ENCODE peak calls at places on chromosomes 1 and 21, in seven cellular contexts. J is A549, H is sigmoid colon, S is spleen, A is heart left ventricle, P is IMR-90, U is adrenal gland. N is an unnamed sample. For H3K4me1, the result is how much of the 10 kb centered on the place peaks cover.

GRCh38 chr1:192702212-192702993 is 66.5 kb downstream of the RGS13 start:
- DNase-seq in J (peak), H (no peak), S (no peak), A (no peak), P (peak), U (no peak), N (no peak)

GRCh38 chr1:109764561-109765482 is 1.1 kb upstream of the EPS8L3 start:
- DNase-seq in J (no peak), H (peak), S (peak), A (no peak), P (no peak), U (peak), N (peak)

GRCh38 chr1:236394016-236394481 is at the start of gene EDARADD:
- DNase-seq in J (no peak), H (no peak), S (no peak), A (no peak), P (no peak), U (no peak), N (no peak)

GRCh38 chr1:231069333-231069732 is 29.3 kb upstream of the FAM89A start:
- DNase-seq in J (no peak), H (no peak), S (no peak), A (no peak), P (no peak), U (no peak), N (no peak)

GRCh38 chr21:41602511-41602910 is 94.6 kb upstream of the TMPRSS2 start:
- DNase-seq in J (no peak), H (peak), S (no peak), A (no peak), P (no peak), U (no peak), N (no peak)

GRCh38 chr1:166017395-166017794 is 149.4 kb downstream of the FAM78B start:
- DNase-seq in J (no peak), H (no peak), S (no peak), A (no peak), P (no peak), U (no peak), N (no peak)

GRCh38 chr1:39268112-39268581 is 63.7 kb downstream of the MACF1 start:
- DNase-seq in J (no peak), H (peak), S (no peak), A (peak), P (peak), U (peak), N (peak)

GRCh38 chr1:50426108-50426700 is 3.0 kb upstream of the DMRTA2 start:
- DNase-seq in J (no peak), H (no peak), S (no peak), A (no peak), P (no peak), U (no peak), N (no peak)

GRCh38 chr1:22228505-22228911 is 85.6 kb upstream of the WNT4 start:
- DNase-seq in J (peak), H (no peak), S (no peak), A (peak), P (no peak), U (no peak), N (no peak)

GRCh38 chr21:37006243-37006520 is 320 bp upstream of the RIPPLY3 start:
- DNase-seq in J (no peak), H (no peak), S (no peak), A (no peak), P (no peak), U (no peak), N (no peak)

GRCh38 chr1:244104309-244105060 is 53.4 kb downstream of the ZBTB18 start:
- DNase-seq in J (peak), H (no peak), S (no peak), A (no peak), P (peak), U (no peak), N (no peak)

GRCh38 chr1:207822124-207822601 is 70.3 kb downstream of the CD46 start:
- DNase-seq in J (no peak), H (peak), S (peak), A (peak), P (no peak), U (no peak), N (no peak)

GRCh38 chr1:174005032-174005431 is 17.1 kb downstream of the RC3H1 start:
- DNase-seq in J (no peak), H (no peak), S (no peak), A (no peak), P (peak), U (no peak), N (no peak)

GRCh38 chr1:13588946-13589345 is 5.3 kb downstream of the PDPN start:
- DNase-seq in J (no peak), H (no peak), S (no peak), A (no peak), P (no peak), U (no peak), N (no peak)

GRCh38 chr1:151242442-151242841 is 12.1 kb upstream of the PSMD4 start:
- DNase-seq in J (no peak), H (no peak), S (no peak), A (no peak), P (no peak), U (no peak), N (no peak)

GRCh38 chr1:89100366-89100765 is 25.5 kb downstream of the GBP2 start:
- DNase-seq in J (no peak), H (no peak), S (no peak), A (no peak), P (no peak), U (no peak), N (no peak)

GRCh38 chr1:160797861-160798273 is 1.9 kb downstream of the LY9 start:
- DNase-seq in J (no peak), H (no peak), S (no peak), A (no peak), P (no peak), U (no peak), N (no peak)

GRCh38 chr1:176826265-176826664 is 338.2 kb downstream of the ASTN1 start:
- DNase-seq in J (no peak), H (no peak), S (no peak), A (no peak), P (no peak), U (no peak), N (no peak)

GRCh38 chr1:208205216-208206013 is 38.8 kb downstream of the PLXNA2 start:
- DNase-seq in J (no peak), H (no peak), S (no peak), A (no peak), P (no peak), U (no peak), N (no peak)

GRCh38 chr21:36567216-36567917 is 87.4 kb upstream of the CLDN14 start:
- DNase-seq in J (no peak), H (no peak), S (no peak), A (no peak), P (no peak), U (no peak), N (no peak)

GRCh38 chr1:220182656-220183055 is 88.7 kb downstream of the IARS2 start:
- DNase-seq in J (no peak), H (no peak), S (no peak), A (no peak), P (peak), U (no peak), N (no peak)

GRCh38 chr1:57655161-57655560 is 231.3 kb upstream of the DAB1 start:
- DNase-seq in J (no peak), H (no peak), S (no peak), A (no peak), P (no peak), U (no peak), N (no peak)

GRCh38 chr1:75345538-75346292 is 211.5 kb downstream of the LHX8 start:
- DNase-seq in J (no peak), H (no peak), S (no peak), A (no peak), P (no peak), U (no peak), N (no peak)

GRCh38 chr1:94543003-94543402 is 1.4 kb upstream of the F3 start:
- DNase-seq in J (no peak), H (no peak), S (no peak), A (no peak), P (peak), U (peak), N (no peak)

GRCh38 chr1:5481889-5482288 is 510.3 kb downstream of the NPHP4 start:
- DNase-seq in J (peak), H (no peak), S (peak), A (no peak), P (no peak), U (no peak), N (no peak)

GRCh38 chr21:35843911-35844667 is 216.2 kb downstream of the SETD4 start:
- DNase-seq in J (no peak), H (no peak), S (no peak), A (no peak), P (no peak), U (no peak), N (no peak)

GRCh38 chr1:6359568-6360496 is 33.7 kb downstream of the ACOT7 start:
- DNase-seq in J (no peak), H (peak), S (peak), A (peak), P (peak), U (peak), N (peak)

GRCh38 chr1:55214214-55214902 is 806 bp downstream of the USP24 start:
- DNase-seq in J (peak), H (peak), S (peak), A (peak), P (no peak), U (peak), N (peak)

DNA sequence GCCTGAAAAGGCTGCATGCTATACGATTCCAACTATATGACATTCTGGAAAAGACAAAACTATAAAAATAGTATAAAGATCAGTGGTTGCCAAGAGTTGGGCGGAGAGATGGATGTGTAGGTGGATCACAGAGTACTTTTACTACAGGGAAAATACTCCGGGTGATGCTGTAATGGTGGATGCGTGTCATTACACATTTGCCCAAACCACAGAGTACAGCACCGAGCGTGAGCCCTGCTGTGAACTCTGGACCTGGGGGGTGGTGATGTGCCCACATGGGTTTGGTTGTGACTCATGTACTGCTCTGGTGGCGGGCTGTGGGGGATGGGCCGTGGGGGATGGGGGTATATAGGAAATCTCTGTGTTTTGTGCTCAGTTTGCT is 162.7 kb upstream of the COL6A1 start:
- DNase-seq in J (peak), H (peak), S (no peak), A (no peak), P (peak), U (no peak), N (no peak)
- TF ChIP-seq POLR2A in J (no peak), H (no peak), S (no peak), A (no peak), P (no peak), U (no peak), N (no peak)

GRCh38 chr1:205678286-205679111 is 1.8 kb downstream of the SLC45A3 start:
- DNase-seq in J (no peak), H (no peak), S (no peak), A (peak), P (peak), U (peak), N (no peak)
- H3K4me1 ChIP-seq in J (under half), H (under half), S (under half), A (under half), P (under half), U (under half), N (under half)

GRCh38 chr21:44628707-44629391 is 2.0 kb downstream of the KRTAP10-9 start:
- DNase-seq in J (no peak), H (no peak), S (no peak), A (no peak), P (no peak), U (no peak), N (no peak)

GRCh38 chr21:44626673-44627143 is at the start of gene KRTAP10-9:
- DNase-seq in J (no peak), H (no peak), S (peak), A (no peak), P (no peak), U (no peak), N (no peak)

GRCh38 chr21:44623575-44623974 is 3.3 kb upstream of the KRTAP10-9 start:
- DNase-seq in J (no peak), H (no peak), S (no peak), A (no peak), P (no peak), U (no peak), N (no peak)

GRCh38 chr21:44625756-44626155 is 1.1 kb upstream of the KRTAP10-9 start:
- DNase-seq in J (no peak), H (no peak), S (no peak), A (no peak), P (no peak), U (no peak), N (no peak)

DNA sequence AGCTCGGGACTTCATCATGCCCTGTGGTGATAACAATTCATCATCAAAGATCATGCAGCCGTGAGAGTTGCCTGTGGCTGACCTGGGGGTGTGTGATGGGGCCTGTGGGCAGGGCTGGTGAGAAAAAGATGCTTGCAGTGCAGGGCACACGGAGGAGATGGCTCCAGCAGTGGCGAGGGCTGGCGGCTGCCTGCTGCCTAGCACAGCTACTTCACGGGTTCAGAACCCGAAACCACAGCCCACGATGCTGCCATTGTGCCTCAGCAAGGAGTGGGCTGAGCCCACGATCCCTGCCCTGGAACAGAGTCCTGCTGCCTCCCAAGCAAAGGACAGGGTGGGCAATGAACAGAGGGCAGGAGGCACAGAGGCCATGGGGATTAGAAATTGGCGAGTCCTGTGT is 631 bp upstream of the KRTAP10-9 start:
- DNase-seq in J (no peak), H (no peak), S (peak), A (no peak), P (no peak), U (no peak), N (no peak)
- TF ChIP-seq CTCF in J (no peak), H (no peak), S (no peak), A (no peak), P (no peak), U (no peak), N (no peak)

DNA sequence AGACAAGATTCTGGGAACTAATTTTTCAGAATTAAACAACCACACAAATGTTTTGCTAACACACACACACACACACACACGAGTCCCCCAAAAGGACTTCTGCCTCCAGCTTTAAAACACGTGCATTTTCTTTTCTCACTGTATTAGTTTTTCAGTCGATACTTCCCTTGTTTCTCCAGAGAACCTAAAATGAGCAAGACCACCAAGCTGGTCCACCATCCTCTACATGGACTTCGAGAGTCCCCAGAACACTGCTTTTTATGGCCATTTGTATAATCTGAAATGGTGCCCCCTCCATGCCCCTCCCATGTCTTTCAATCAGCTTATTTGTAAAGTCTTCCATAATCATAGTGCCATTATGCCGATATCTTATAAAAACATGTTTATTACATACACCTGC is 10.8 kb upstream of the CHI3L2 start:
- DNase-seq in J (no peak), H (no peak), S (no peak), A (no peak), P (no peak), U (no peak), N (no peak)
- TF ChIP-seq POLR2A in J (no peak), H (no peak), S (no peak), A (no peak), P (no peak), U (no peak), N (no peak)

GRCh38 chr1:111483166-111483565 is 9.4 kb downstream of the C1orf162 start:
- DNase-seq in J (no peak), H (no peak), S (no peak), A (no peak), P (peak), U (no peak), N (no peak)

GRCh38 chr1:111484391-111484790 is 10.6 kb downstream of the C1orf162 start:
- DNase-seq in J (no peak), H (no peak), S (no peak), A (no peak), P (no peak), U (no peak), N (no peak)

GRCh38 chr1:111480682-111481081 is 6.9 kb downstream of the C1orf162 start:
- DNase-seq in J (no peak), H (no peak), S (no peak), A (no peak), P (no peak), U (no peak), N (no peak)

GRCh38 chr1:111476761-111477309 is 3.1 kb downstream of the C1orf162 start:
- DNase-seq in J (no peak), H (no peak), S (no peak), A (no peak), P (no peak), U (no peak), N (no peak)

DNA sequence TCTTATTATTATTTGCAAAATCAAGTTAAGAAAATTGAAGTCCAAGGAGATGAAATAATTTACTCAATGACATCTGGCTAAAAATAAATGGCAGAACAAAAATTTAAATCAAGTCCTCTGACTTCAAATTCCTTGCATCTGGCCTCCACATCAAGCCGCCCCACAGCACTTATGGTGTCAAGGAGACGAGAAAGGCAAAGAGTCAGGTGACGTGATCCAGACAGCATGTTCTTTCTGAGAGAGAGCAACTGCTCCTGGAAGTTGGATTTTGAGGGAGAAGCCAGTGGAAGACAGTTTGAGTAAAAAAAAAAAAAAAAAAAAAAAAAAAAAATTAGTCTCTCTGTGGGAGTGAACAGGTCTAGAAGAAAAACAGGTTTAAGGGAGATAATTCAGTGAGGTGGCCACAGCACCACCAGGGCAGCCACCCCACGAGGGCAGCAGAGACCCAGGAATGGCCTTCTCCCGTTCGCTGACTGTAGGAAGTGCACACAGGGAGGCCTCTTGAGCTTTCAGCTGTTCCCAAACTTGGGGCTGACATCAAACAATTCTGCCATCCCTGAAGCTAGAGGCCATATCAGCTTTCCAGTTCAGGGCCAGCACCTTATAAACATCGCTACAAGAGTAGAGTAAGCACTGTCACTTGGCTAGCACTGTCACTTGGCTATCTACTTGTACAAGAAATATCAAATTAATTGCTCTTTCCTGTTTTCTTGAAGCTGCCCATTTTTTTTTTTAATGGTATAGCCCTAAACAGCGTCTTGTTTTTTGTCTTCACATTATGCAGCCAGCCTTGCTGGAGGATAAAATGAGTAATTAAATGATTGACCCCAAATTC is 7.8 kb downstream of the C1orf162 start:
- DNase-seq in J (peak), H (peak), S (peak), A (peak), P (peak), U (peak), N (peak)
- H3K4me1 ChIP-seq in J (under half), H (under half), S (under half), A (under half), P (under half), U (under half), N (under half)

GRCh38 chr1:232532901-232533300 is 97.0 kb downstream of the SIPA1L2 start:
- DNase-seq in J (no peak), H (no peak), S (no peak), A (no peak), P (no peak), U (no peak), N (no peak)

GRCh38 chr1:232531291-232531690 is 98.6 kb downstream of the SIPA1L2 start:
- DNase-seq in J (no peak), H (no peak), S (no peak), A (no peak), P (no peak), U (no peak), N (no peak)

GRCh38 chr1:232528472-232529089 is 101.4 kb downstream of the SIPA1L2 start:
- DNase-seq in J (no peak), H (no peak), S (no peak), A (no peak), P (no peak), U (no peak), N (no peak)

GRCh38 chr1:232533328-232533727 is 96.6 kb downstream of the SIPA1L2 start:
- DNase-seq in J (no peak), H (no peak), S (no peak), A (no peak), P (no peak), U (no peak), N (no peak)

DNA sequence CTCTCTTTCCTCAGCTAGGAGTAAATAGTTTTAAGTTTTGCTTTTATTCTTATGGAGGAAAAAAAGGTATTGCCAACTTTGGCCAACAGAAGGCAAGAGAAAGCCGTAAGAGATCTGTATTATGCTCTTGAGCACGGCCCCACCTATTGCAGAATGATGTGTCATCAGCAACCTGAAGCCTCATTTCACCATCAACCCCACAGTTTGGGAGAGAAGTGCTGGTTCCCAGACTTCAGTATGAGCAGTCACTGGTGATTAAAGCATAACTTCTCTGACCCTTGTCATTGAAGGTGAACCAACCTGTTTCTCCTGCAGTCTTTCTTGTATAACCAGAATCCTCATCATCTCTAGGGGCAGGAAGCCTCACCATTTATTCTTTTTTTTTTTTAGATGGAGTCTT is 100.2 kb downstream of the SIPA1L2 start:
- DNase-seq in J (no peak), H (no peak), S (no peak), A (no peak), P (peak), U (no peak), N (no peak)
- TF ChIP-seq CTCF in J (no peak), H (no peak), S (no peak), A (no peak), P (no peak), U (no peak), N (no peak)

N was measured in uterus.